ENCODE peak calls at places on chromosomes 13 and 19, in five cellular contexts. One of them, this sample, is unnamed.

GRCh38 chr19:39941615-39942507 is 7.4 kb upstream of the FCGBP start:
- DNase-seq in stomach: peak
- DNase-seq in transverse colon: peak
- DNase-seq in sigmoid colon: no peak
- DNase-seq in H1: no peak
- DNase-seq in this sample: no peak

GRCh38 chr19:29712744-29713516 is 2.1 kb downstream of the C19orf12 start:
- DNase-seq in stomach: no peak
- DNase-seq in transverse colon: no peak
- DNase-seq in sigmoid colon: no peak
- DNase-seq in H1: no peak
- DNase-seq in this sample: no peak

GRCh38 chr13:51313619-51314018 is 25.9 kb upstream of the SERPINE3 start:
- DNase-seq in stomach: no peak
- DNase-seq in transverse colon: no peak
- DNase-seq in sigmoid colon: no peak
- DNase-seq in H1: no peak
- DNase-seq in this sample: no peak

GRCh38 chr19:39599116-39599515 is 3.2 kb upstream of the LGALS13 start:
- DNase-seq in stomach: no peak
- DNase-seq in transverse colon: no peak
- DNase-seq in sigmoid colon: no peak
- DNase-seq in H1: peak
- DNase-seq in this sample: no peak

GRCh38 chr13:107421028-107421427 is 794.3 kb downstream of the LIG4 start:
- DNase-seq in stomach: no peak
- DNase-seq in transverse colon: no peak
- DNase-seq in sigmoid colon: no peak
- DNase-seq in H1: no peak
- DNase-seq in this sample: no peak

GRCh38 chr13:35978607-35979316 is 152.4 kb downstream of the DCLK1 start:
- DNase-seq in stomach: no peak
- DNase-seq in transverse colon: no peak
- DNase-seq in sigmoid colon: no peak
- DNase-seq in H1: peak
- DNase-seq in this sample: no peak

GRCh38 chr19:3176715-3177501 is 1.7 kb upstream of the S1PR4 start:
- DNase-seq in stomach: peak
- DNase-seq in transverse colon: peak
- DNase-seq in sigmoid colon: no peak
- DNase-seq in H1: no peak
- DNase-seq in this sample: no peak

GRCh38 chr13:106373989-106374572 is 161.4 kb downstream of the EFNB2 start:
- DNase-seq in stomach: no peak
- DNase-seq in transverse colon: no peak
- DNase-seq in sigmoid colon: peak
- DNase-seq in H1: no peak
- DNase-seq in this sample: no peak

GRCh38 chr13:78323040-78323439 is 280.3 kb downstream of the POU4F1 start:
- DNase-seq in stomach: no peak
- DNase-seq in transverse colon: no peak
- DNase-seq in sigmoid colon: no peak
- DNase-seq in H1: no peak
- DNase-seq in this sample: no peak

GRCh38 chr13:28059214-28059613 is 41.2 kb downstream of the FLT3 start:
- DNase-seq in stomach: peak
- DNase-seq in transverse colon: peak
- DNase-seq in sigmoid colon: no peak
- DNase-seq in H1: peak
- DNase-seq in this sample: no peak

GRCh38 chr13:21825186-21825585 is 154.3 kb downstream of the FGF9 start:
- DNase-seq in stomach: no peak
- DNase-seq in transverse colon: no peak
- DNase-seq in sigmoid colon: no peak
- DNase-seq in H1: no peak
- DNase-seq in this sample: no peak

GRCh38 chr13:91369432-91369831 is 21.9 kb downstream of the MIR17HG start:
- DNase-seq in stomach: no peak
- DNase-seq in transverse colon: no peak
- DNase-seq in sigmoid colon: no peak
- DNase-seq in H1: no peak
- DNase-seq in this sample: no peak

GRCh38 chr19:38583985-38584305 is 33.8 kb downstream of the MAP4K1 start:
- DNase-seq in stomach: no peak
- DNase-seq in transverse colon: no peak
- DNase-seq in sigmoid colon: no peak
- DNase-seq in H1: no peak
- DNase-seq in this sample: no peak

GRCh38 chr13:107497661-107498060 is 717.7 kb downstream of the LIG4 start:
- DNase-seq in stomach: no peak
- DNase-seq in transverse colon: no peak
- DNase-seq in sigmoid colon: no peak
- DNase-seq in H1: no peak
- DNase-seq in this sample: no peak

GRCh38 chr19:30006206-30006605 is 64.2 kb downstream of the URI1 start:
- DNase-seq in stomach: no peak
- DNase-seq in transverse colon: no peak
- DNase-seq in sigmoid colon: no peak
- DNase-seq in H1: no peak
- DNase-seq in this sample: no peak

GRCh38 chr13:23288995-23289394 is 108.2 kb downstream of the SGCG start:
- DNase-seq in stomach: no peak
- DNase-seq in transverse colon: no peak
- DNase-seq in sigmoid colon: no peak
- DNase-seq in H1: no peak
- DNase-seq in this sample: no peak

GRCh38 chr19:532578-533484 is 1.3 kb downstream of the CDC34 start:
- DNase-seq in stomach: peak
- DNase-seq in transverse colon: peak
- DNase-seq in sigmoid colon: peak
- DNase-seq in H1: peak
- DNase-seq in this sample: peak

GRCh38 chr13:113901642-113902041 is 37.8 kb upstream of the GAS6 start:
- DNase-seq in stomach: peak
- DNase-seq in transverse colon: no peak
- DNase-seq in sigmoid colon: no peak
- DNase-seq in H1: no peak
- DNase-seq in this sample: no peak

GRCh38 chr19:367963-368623 is 23.5 kb upstream of the MIER2 start:
- DNase-seq in stomach: no peak
- DNase-seq in transverse colon: no peak
- DNase-seq in sigmoid colon: no peak
- DNase-seq in H1: no peak
- DNase-seq in this sample: no peak

GRCh38 chr13:114132419-114133121 is at the start of gene RASA3:
- DNase-seq in stomach: peak
- DNase-seq in transverse colon: peak
- DNase-seq in sigmoid colon: peak
- DNase-seq in H1: peak
- DNase-seq in this sample: no peak

GRCh38 chr19:33048806-33049676 is 15.6 kb downstream of the RHPN2 start:
- DNase-seq in stomach: peak
- DNase-seq in transverse colon: no peak
- DNase-seq in sigmoid colon: no peak
- DNase-seq in H1: no peak
- DNase-seq in this sample: no peak

GRCh38 chr19:7191946-7192691 is 102.1 kb downstream of the INSR start:
- DNase-seq in stomach: no peak
- DNase-seq in transverse colon: peak
- DNase-seq in sigmoid colon: no peak
- DNase-seq in H1: no peak
- DNase-seq in this sample: no peak

DNA sequence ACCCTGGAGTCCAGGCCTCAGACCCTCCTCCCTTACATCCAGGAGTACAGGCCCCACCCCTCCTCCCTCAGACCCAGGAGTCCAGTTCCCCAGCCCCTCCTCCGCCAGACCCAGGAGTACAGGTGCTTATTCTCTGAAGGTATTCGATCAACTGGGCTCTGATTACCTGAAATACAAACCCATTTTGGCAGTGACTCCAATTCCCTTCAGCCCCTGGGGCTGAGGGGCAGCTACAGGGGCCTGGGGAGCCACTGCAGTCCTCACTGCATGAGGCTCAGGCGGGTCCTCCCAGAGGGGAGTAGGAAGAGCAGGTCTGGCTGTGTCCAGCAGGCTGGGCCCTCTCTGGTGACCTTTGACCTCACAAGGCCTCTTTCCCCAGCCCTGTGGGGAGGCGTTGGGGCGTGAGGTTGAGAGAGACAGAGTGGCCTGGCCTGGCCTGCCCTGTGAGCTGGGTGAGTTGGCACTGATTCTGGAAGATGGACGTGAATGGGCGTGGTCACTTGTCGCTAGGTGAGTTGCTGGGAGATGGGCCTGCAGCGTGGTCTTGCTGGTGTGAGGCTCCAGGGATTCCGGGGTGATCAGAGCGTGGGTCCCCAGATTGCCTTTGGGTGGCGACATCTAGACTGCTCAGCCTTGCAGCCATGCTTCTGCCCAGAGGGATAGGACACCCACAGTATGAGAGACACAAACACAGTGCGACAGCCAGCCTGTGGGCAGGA is 3.1 kb downstream of the BCAT2 start:
- DNase-seq in stomach: no peak
- DNase-seq in transverse colon: peak
- DNase-seq in sigmoid colon: no peak
- DNase-seq in H1: peak
- DNase-seq in this sample: no peak
- TF ChIP-seq CTCF in stomach: no peak
- TF ChIP-seq CTCF in transverse colon: no peak
- TF ChIP-seq CTCF in sigmoid colon: no peak
- TF ChIP-seq CTCF in H1: peak
- TF ChIP-seq CTCF in this sample: no peak

GRCh38 chr19:10838377-10838776 is 2.4 kb upstream of the TMED1 start:
- DNase-seq in stomach: no peak
- DNase-seq in transverse colon: no peak
- DNase-seq in sigmoid colon: no peak
- DNase-seq in H1: no peak
- DNase-seq in this sample: no peak

GRCh38 chr19:10835754-10836477 is at the start of gene TMED1:
- DNase-seq in stomach: peak
- DNase-seq in transverse colon: peak
- DNase-seq in sigmoid colon: peak
- DNase-seq in H1: peak
- DNase-seq in this sample: peak

GRCh38 chr19:10835089-10835753 is 791 bp downstream of the TMED1 start:
- DNase-seq in stomach: peak
- DNase-seq in transverse colon: no peak
- DNase-seq in sigmoid colon: peak
- DNase-seq in H1: no peak
- DNase-seq in this sample: no peak

GRCh38 chr19:10839071-10840050 is 3.3 kb upstream of the TMED1 start:
- DNase-seq in stomach: no peak
- DNase-seq in transverse colon: no peak
- DNase-seq in sigmoid colon: no peak
- DNase-seq in H1: no peak
- DNase-seq in this sample: no peak

GRCh38 chr19:10836478-10837325 is 690 bp upstream of the TMED1 start:
- DNase-seq in stomach: peak
- DNase-seq in transverse colon: peak
- DNase-seq in sigmoid colon: peak
- DNase-seq in H1: no peak
- DNase-seq in this sample: peak
- TF ChIP-seq EP300 in stomach: no peak
- TF ChIP-seq EP300 in transverse colon: no peak
- TF ChIP-seq EP300 in sigmoid colon: peak
- TF ChIP-seq EP300 in H1: no peak
- TF ChIP-seq EP300 in this sample: no peak

DNA sequence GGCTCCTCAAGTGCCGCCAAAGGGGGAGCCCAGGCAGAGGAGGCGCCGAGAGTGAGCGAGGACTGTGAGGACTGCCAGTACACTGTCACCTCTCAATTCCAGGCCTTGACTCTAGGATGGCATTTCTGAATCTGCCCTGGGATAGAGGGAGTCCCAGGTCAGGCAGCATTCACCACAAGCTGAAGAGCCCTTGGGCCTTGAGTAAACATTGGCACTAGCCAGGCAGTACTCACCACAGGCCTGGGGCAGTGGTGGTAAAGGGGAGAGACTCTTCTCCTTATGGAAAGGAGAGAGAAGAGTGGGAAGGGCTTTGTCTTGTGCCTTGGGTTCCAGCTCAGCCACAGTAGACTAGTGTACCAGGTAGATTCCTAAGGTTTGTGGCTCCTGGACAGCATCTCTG is 39.7 kb upstream of the HTR2A start:
- DNase-seq in stomach: no peak
- DNase-seq in transverse colon: no peak
- DNase-seq in sigmoid colon: no peak
- DNase-seq in H1: no peak
- DNase-seq in this sample: no peak
- TF ChIP-seq POLR2AphosphoS5 in stomach: no peak
- TF ChIP-seq POLR2AphosphoS5 in transverse colon: no peak
- TF ChIP-seq POLR2AphosphoS5 in sigmoid colon: no peak
- TF ChIP-seq POLR2AphosphoS5 in H1: no peak
- TF ChIP-seq POLR2AphosphoS5 in this sample: no peak

GRCh38 chr13:38514575-38514974 is 164.9 kb downstream of the UFM1 start:
- DNase-seq in stomach: no peak
- DNase-seq in transverse colon: no peak
- DNase-seq in sigmoid colon: no peak
- DNase-seq in H1: no peak
- DNase-seq in this sample: no peak
- TF ChIP-seq CTCF in stomach: no peak
- TF ChIP-seq CTCF in transverse colon: no peak
- TF ChIP-seq CTCF in sigmoid colon: no peak
- TF ChIP-seq CTCF in H1: no peak
- TF ChIP-seq CTCF in this sample: no peak

GRCh38 chr19:14136509-14137281 is at the start of gene ASF1B:
- DNase-seq in stomach: peak
- DNase-seq in transverse colon: peak
- DNase-seq in sigmoid colon: peak
- DNase-seq in H1: peak
- DNase-seq in this sample: peak
- TF ChIP-seq EP300 in stomach: no peak
- TF ChIP-seq EP300 in transverse colon: no peak
- TF ChIP-seq EP300 in sigmoid colon: no peak
- TF ChIP-seq EP300 in H1: no peak
- TF ChIP-seq EP300 in this sample: no peak

GRCh38 chr19:12481781-12482504 is 2.7 kb downstream of the ZNF709 start:
- DNase-seq in stomach: no peak
- DNase-seq in transverse colon: no peak
- DNase-seq in sigmoid colon: no peak
- DNase-seq in H1: no peak
- DNase-seq in this sample: no peak

GRCh38 chr19:12484011-12484370 is 625 bp downstream of the ZNF709 start:
- DNase-seq in stomach: no peak
- DNase-seq in transverse colon: no peak
- DNase-seq in sigmoid colon: no peak
- DNase-seq in H1: no peak
- DNase-seq in this sample: no peak

GRCh38 chr19:12482505-12482886 is 2.1 kb downstream of the ZNF709 start:
- DNase-seq in stomach: no peak
- DNase-seq in transverse colon: no peak
- DNase-seq in sigmoid colon: no peak
- DNase-seq in H1: no peak
- DNase-seq in this sample: no peak

GRCh38 chr19:12478234-12478941 is 6.2 kb downstream of the ZNF709 start:
- DNase-seq in stomach: no peak
- DNase-seq in transverse colon: peak
- DNase-seq in sigmoid colon: no peak
- DNase-seq in H1: no peak
- DNase-seq in this sample: no peak
- TF ChIP-seq POLR2AphosphoS5 in stomach: no peak
- TF ChIP-seq POLR2AphosphoS5 in transverse colon: no peak
- TF ChIP-seq POLR2AphosphoS5 in sigmoid colon: no peak
- TF ChIP-seq POLR2AphosphoS5 in H1: no peak
- TF ChIP-seq POLR2AphosphoS5 in this sample: no peak